ENCODE peak calls at places on chromosome 9, in four cellular contexts. N, G, C and E are unnamed samples.

GRCh38 chr9:134024393-134024792 is 888 bp upstream of the BRD3OS start:
- DNase-seq in G (no peak), N (no peak), C (no peak), E (no peak)

GRCh38 chr9:132806723-132807421 is 71.2 kb downstream of the AK8 start:
- DNase-seq in C (no peak), G (no peak), N (no peak), E (no peak)

GRCh38 chr9:125754096-125754495 is 6.9 kb downstream of the PBX3 start:
- DNase-seq in G (no peak), N (no peak), C (no peak), E (no peak)

GRCh38 chr9:694499-695154 is 146.9 kb upstream of the DMRT1 start:
- DNase-seq in G (no peak), N (peak), C (no peak), E (no peak)

GRCh38 chr9:78714591-78714990 is 417.7 kb downstream of the PSAT1 start:
- DNase-seq in G (no peak), N (no peak), C (no peak), E (no peak)

GRCh38 chr9:113131689-113132151 is 19.1 kb upstream of the SLC31A2 start:
- DNase-seq in N (peak), G (peak), C (no peak), E (no peak)

GRCh38 chr9:127754099-127754760 is 19.1 kb upstream of the TOR2A start:
- DNase-seq in G (no peak), C (no peak), N (no peak), E (peak)

GRCh38 chr9:92896037-92896436 is 18.2 kb upstream of the ZNF484 start:
- DNase-seq in G (no peak), C (no peak), N (peak), E (no peak)

GRCh38 chr9:130918870-130919558 is 20.0 kb downstream of the FIBCD1 start:
- DNase-seq in C (no peak), N (no peak), G (no peak), E (no peak)

GRCh38 chr9:31140316-31140715 is 1244.1 kb upstream of the ACO1 start:
- DNase-seq in C (no peak), G (no peak), N (peak), E (no peak)

GRCh38 chr9:110399983-110400382 is 62.3 kb upstream of the TXNDC8 start:
- DNase-seq in C (no peak), N (no peak), G (no peak), E (no peak)

GRCh38 chr9:120445974-120446373 is 134.0 kb downstream of the CDK5RAP2 start:
- DNase-seq in C (no peak), N (no peak), G (no peak), E (no peak)

GRCh38 chr9:20620658-20621552 is 1.4 kb downstream of the MLLT3 start:
- DNase-seq in G (peak), N (no peak), C (no peak), E (no peak)

GRCh38 chr9:121871431-121872025 is 220.1 kb downstream of the DAB2IP start:
- DNase-seq in N (peak), G (no peak), C (no peak), E (no peak)

GRCh38 chr9:89606567-89607311 is 1.9 kb downstream of the GADD45G start:
- DNase-seq in G (peak), N (peak), C (no peak), E (peak)

GRCh38 chr9:94644543-94644942 is 5.2 kb upstream of the FBP1 start:
- DNase-seq in N (no peak), G (no peak), C (no peak), E (no peak)

GRCh38 chr9:94643176-94643575 is 3.9 kb upstream of the FBP1 start:
- DNase-seq in C (no peak), N (no peak), G (no peak), E (no peak)

GRCh38 chr9:94645901-94646300 is 6.6 kb upstream of the FBP1 start:
- DNase-seq in G (no peak), C (no peak), N (no peak), E (no peak)

GRCh38 chr9:94642526-94642925 is 3.2 kb upstream of the FBP1 start:
- DNase-seq in G (no peak), C (no peak), N (no peak), E (no peak)

GRCh38 chr9:94643746-94644145 is 4.4 kb upstream of the FBP1 start:
- DNase-seq in N (no peak), G (no peak), C (no peak), E (no peak)
- TF ChIP-seq CTCF in N (no peak), G (no peak), C (no peak), E (no peak)

GRCh38 chr9:2800385-2801179 is 43.3 kb downstream of the PUM3 start:
- DNase-seq in G (no peak), N (peak), C (no peak), E (no peak)
- TF ChIP-seq CTCF in G (no peak), N (no peak), C (no peak), E (peak)

GRCh38 chr9:2120926-2121689 is 106.0 kb downstream of the SMARCA2 start:
- DNase-seq in G (no peak), N (peak), C (no peak), E (no peak)
- TF ChIP-seq CTCF in G (no peak), N (no peak), C (no peak), E (peak)

GRCh38 chr9:5428172-5428571 is 9.6 kb downstream of the PLGRKT start:
- DNase-seq in N (no peak), G (no peak), C (no peak), E (no peak)

GRCh38 chr9:5430912-5431311 is 6.8 kb downstream of the PLGRKT start:
- DNase-seq in N (no peak), C (no peak), G (no peak), E (no peak)

GRCh38 chr9:5427005-5427404 is 10.7 kb downstream of the PLGRKT start:
- DNase-seq in C (no peak), G (no peak), N (no peak), E (no peak)

GRCh38 chr9:5429873-5430564 is 7.7 kb downstream of the PLGRKT start:
- DNase-seq in N (no peak), G (no peak), C (no peak), E (no peak)

GRCh38 chr9:5428794-5429528 is 8.8 kb downstream of the PLGRKT start:
- DNase-seq in G (no peak), C (no peak), N (no peak), E (no peak)
- TF ChIP-seq CTCF in G (no peak), C (no peak), N (no peak), E (no peak)

GRCh38 chr9:135617991-135618411 is 21.3 kb downstream of the GLT6D1 start:
- DNase-seq in G (no peak), C (no peak), N (no peak), E (no peak)
- TF ChIP-seq CTCF in G (no peak), C (no peak), N (no peak), E (no peak)

DNA sequence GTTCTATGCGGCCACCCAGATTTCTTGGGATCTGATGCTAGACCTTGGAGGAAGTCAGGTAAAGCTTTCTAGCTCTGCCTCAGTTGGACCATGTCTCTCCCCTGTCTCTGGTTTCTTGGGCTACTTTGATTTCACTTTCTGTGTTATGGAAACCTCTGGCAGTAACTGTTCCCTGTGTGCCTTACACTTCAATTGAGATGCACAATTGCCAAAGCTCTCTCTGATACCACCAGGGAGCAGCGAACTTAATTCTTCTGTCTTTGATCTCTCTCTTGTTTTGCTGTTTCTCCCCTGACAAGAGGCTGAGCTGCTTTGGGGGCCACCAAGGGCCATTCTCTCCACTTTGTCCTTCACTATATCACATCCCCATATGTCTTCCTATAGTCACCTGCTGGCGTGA is 61.4 kb downstream of the PGM5 start:
- DNase-seq in C (no peak), G (no peak), N (no peak), E (no peak)
- TF ChIP-seq CTCF in C (no peak), G (no peak), N (no peak), E (no peak)

GRCh38 chr9:88380118-88380517 is 8.1 kb upstream of the SPIN1 start:
- DNase-seq in C (no peak), G (no peak), N (no peak), E (no peak)

GRCh38 chr9:88373018-88373417 is 15.2 kb upstream of the SPIN1 start:
- DNase-seq in C (no peak), N (no peak), G (no peak), E (no peak)

GRCh38 chr9:88379352-88379751 is 8.9 kb upstream of the SPIN1 start:
- DNase-seq in N (no peak), G (no peak), C (no peak), E (no peak)

DNA sequence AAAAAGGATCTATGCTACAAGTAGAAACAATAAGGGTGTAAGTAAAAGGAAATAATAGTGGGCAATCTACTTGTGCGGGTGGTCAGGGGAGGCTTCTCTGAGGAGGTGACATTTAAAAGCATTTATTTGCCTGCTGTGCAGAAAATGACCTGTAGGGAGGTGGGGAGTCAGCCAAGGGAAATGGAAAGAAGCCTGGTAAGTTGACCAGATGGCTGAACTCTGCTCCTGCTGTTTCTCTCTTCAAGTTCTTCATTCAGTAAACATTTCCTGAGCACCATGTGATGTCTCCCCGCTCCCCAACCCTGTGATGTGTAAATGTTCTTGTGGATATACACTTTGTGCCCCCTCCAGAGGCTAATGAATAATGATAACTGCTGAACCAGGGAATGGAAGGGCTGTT is 9.9 kb upstream of the SPIN1 start:
- DNase-seq in G (no peak), N (no peak), C (no peak), E (no peak)
- TF ChIP-seq CTCF in G (no peak), N (no peak), C (no peak), E (no peak)

DNA sequence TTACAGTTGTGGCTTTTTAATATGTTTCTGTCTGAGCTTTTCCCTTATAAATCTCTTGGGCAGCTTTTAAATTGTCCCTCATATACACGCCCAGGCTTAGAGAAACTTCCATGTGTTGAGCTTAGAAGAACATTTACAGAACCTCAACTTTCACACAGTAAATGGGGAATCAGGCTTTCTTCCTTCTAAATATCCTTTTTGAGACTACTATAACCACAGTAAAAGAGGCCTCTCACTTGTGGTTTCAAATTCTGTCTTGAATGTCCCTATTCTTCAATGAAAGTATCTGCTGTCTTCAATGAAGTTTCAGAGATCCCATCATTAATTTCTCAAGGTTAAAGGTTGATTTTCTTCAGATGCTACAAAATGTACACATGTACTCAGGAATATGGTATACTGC is 588.6 kb upstream of the DMAC1 start:
- DNase-seq in G (no peak), N (no peak), C (no peak), E (no peak)
- TF ChIP-seq CTCF in G (no peak), N (no peak), C (no peak), E (no peak)

DNA sequence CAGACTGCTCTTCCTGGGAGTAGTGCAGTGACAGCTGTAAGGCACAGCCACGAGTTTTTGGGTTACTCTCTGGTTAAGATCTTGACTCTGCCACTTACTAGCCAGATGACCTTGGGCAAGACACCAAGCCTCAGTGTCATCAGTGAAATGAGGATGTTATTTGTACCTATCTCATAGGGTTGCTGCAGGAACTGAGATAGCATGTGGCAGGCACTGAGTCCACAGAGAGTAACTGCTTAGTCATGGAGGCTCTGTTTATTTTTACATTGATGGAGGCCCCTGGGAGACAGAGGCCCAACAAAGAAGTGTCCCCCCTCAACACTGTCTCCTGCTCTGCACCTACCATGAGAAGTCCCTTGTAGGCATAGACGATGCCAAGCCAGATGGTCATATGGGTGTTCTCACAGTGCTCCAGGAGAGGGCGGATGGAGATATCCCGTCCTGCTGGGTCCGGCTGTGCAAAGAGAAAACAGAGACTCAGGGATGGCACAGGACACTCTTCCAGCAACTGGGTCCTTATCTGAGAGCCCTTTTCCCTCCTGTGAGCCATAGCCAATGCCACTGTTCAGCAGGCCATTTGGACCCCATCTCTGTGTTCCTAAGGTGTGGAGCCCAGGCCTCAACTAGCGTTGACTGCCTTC is 55.4 kb upstream of the TBC1D2 start:
- DNase-seq in G (no peak), C (no peak), N (no peak), E (no peak)
- TF ChIP-seq CTCF in G (no peak), C (no peak), N (no peak), E (no peak)

GRCh38 chr9:4117835-4118610 is 181.8 kb downstream of the GLIS3 start:
- DNase-seq in C (no peak), G (no peak), N (no peak), E (no peak)
- TF ChIP-seq CTCF in C (no peak), G (no peak), N (no peak), E (peak)